ENCODE peak calls at places on chromosomes 5 and 9, in six cellular contexts. A is right atrium auricular region; U is stimulated activated CD4-positive, alpha-beta T cell treated with anti-CD3 and anti-CD28 coated beads, TNF-alpha, amount 100 ng/mL, for 4 hours; I is PC-9; E is activated T-cell treated with anti-CD3 and anti-CD28 coated beads for 1 hour; V is HFF-Myc. S is an unnamed sample.

GRCh38 chr5:140327589-140327988 is 18.8 kb downstream of the HBEGF start:
- DNase-seq in U (no peak), V (no peak), E (no peak), A (no peak), I (no peak), S (no peak)

GRCh38 chr9:4573176-4573575 is 82.9 kb downstream of the SLC1A1 start:
- DNase-seq in E (no peak), I (no peak), V (no peak), U (no peak), A (no peak), S (no peak)

GRCh38 chr5:39716532-39716971 is 291.8 kb upstream of the DAB2 start:
- DNase-seq in A (no peak), I (peak), E (peak), U (no peak), V (no peak), S (no peak)

GRCh38 chr5:111494350-111494999 is 17.9 kb downstream of the STARD4 start:
- DNase-seq in V (peak), E (no peak), I (no peak), U (no peak), A (no peak), S (no peak)

GRCh38 chr5:124663101-124663506 is 83.3 kb downstream of the ZNF608 start:
- DNase-seq in U (no peak), I (peak), V (no peak), E (no peak), A (no peak), S (no peak)

GRCh38 chr5:122259995-122260394 is 52.0 kb upstream of the SNCAIP start:
- DNase-seq in V (peak), E (no peak), U (no peak), A (no peak), I (no peak), S (peak)

GRCh38 chr9:14238518-14238917 is 75.4 kb downstream of the NFIB start:
- DNase-seq in E (no peak), U (no peak), V (no peak), I (peak), A (no peak), S (no peak)

GRCh38 chr9:130692365-130692764 is 1.2 kb upstream of the EXOSC2 start:
- DNase-seq in V (no peak), E (no peak), I (no peak), A (no peak), U (no peak), S (no peak)

GRCh38 chr5:56012281-56012963 is 17.7 kb upstream of the IL6ST start:
- DNase-seq in E (no peak), V (peak), A (no peak), U (no peak), I (no peak), S (no peak)

GRCh38 chr5:9582406-9582805 is 36.5 kb upstream of the SEMA5A start:
- DNase-seq in V (no peak), U (no peak), E (no peak), A (no peak), I (no peak), S (no peak)

GRCh38 chr9:33404782-33405362 is 2.5 kb upstream of the AQP7 start:
- DNase-seq in E (no peak), I (no peak), U (no peak), V (no peak), A (no peak), S (no peak)

GRCh38 chr5:58184910-58185309 is 275.0 kb downstream of the PLK2 start:
- DNase-seq in V (no peak), I (no peak), A (no peak), U (no peak), E (no peak), S (no peak)

GRCh38 chr9:134299068-134299467 is 27.2 kb upstream of the RXRA start:
- DNase-seq in I (no peak), U (no peak), E (no peak), A (no peak), V (no peak), S (no peak)

GRCh38 chr9:135555203-135555602 is 6.4 kb upstream of the PAEP start:
- DNase-seq in U (no peak), V (no peak), A (no peak), I (no peak), E (no peak), S (no peak)

GRCh38 chr5:168874713-168875380 is 295.7 kb upstream of the PANK3 start:
- DNase-seq in A (no peak), I (no peak), V (no peak), U (no peak), E (no peak), S (no peak)

GRCh38 chr5:77995793-77996409 is 219.8 kb upstream of the TBCA start:
- DNase-seq in E (no peak), A (no peak), U (no peak), V (no peak), I (no peak), S (no peak)

GRCh38 chr9:133135193-133135745 is 14.2 kb upstream of the RALGDS start:
- DNase-seq in E (no peak), I (peak), U (no peak), V (peak), A (peak), S (peak)

GRCh38 chr9:4137234-4137633 is 162.6 kb downstream of the GLIS3 start:
- DNase-seq in V (peak), E (no peak), A (no peak), I (peak), U (no peak), S (peak)

GRCh38 chr5:378301-378891 is 56.9 kb downstream of the AHRR start:
- DNase-seq in I (peak), V (no peak), U (no peak), E (no peak), A (peak), S (no peak)

GRCh38 chr5:2761921-2762488 is 10.5 kb upstream of the IRX2 start:
- DNase-seq in E (no peak), V (no peak), I (no peak), A (no peak), U (no peak), S (no peak)

GRCh38 chr5:30960041-30960440 is 233.4 kb upstream of the CDH6 start:
- DNase-seq in V (no peak), E (no peak), U (no peak), A (no peak), I (no peak), S (no peak)

GRCh38 chr9:130265431-130266235 is at the start of gene HMCN2:
- DNase-seq in V (no peak), U (no peak), I (no peak), A (no peak), E (no peak), S (no peak)

GRCh38 chr5:154673506-154673905 is 81.7 kb upstream of the LARP1 start:
- DNase-seq in E (no peak), A (no peak), V (no peak), U (no peak), I (no peak), S (no peak)

GRCh38 chr5:90889325-90889600 is 330.7 kb downstream of the ADGRV1 start:
- DNase-seq in V (no peak), E (no peak), I (no peak), A (no peak), U (no peak), S (no peak)

GRCh38 chr9:122195875-122196274 is 32.9 kb downstream of the LHX6 start:
- DNase-seq in V (no peak), E (no peak), I (no peak), A (no peak), U (no peak), S (no peak)

GRCh38 chr9:5195450-5195849 is 10.0 kb upstream of the INSL6 start:
- DNase-seq in I (no peak), E (no peak), V (no peak), U (no peak), A (no peak), S (no peak)

GRCh38 chr5:35461530-35461929 is 156.1 kb upstream of the SPEF2 start:
- DNase-seq in E (no peak), I (no peak), V (no peak), A (no peak), U (no peak), S (no peak)

GRCh38 chr9:33880562-33881089 is 63.7 kb downstream of the UBE2R2 start:
- DNase-seq in I (no peak), V (no peak), U (no peak), A (no peak), E (no peak), S (no peak)

GRCh38 chr9:22413884-22414283 is 32.7 kb upstream of the DMRTA1 start:
- DNase-seq in I (no peak), V (no peak), A (no peak), E (no peak), U (no peak), S (no peak)

GRCh38 chr9:18393340-18394130 is 80.4 kb upstream of the ADAMTSL1 start:
- DNase-seq in A (no peak), U (no peak), E (no peak), V (peak), I (peak), S (peak)

GRCh38 chr9:87827341-87827740 is 55.3 kb upstream of the SPATA31E1 start:
- DNase-seq in I (no peak), E (no peak), A (no peak), U (no peak), V (no peak), S (no peak)

GRCh38 chr5:1757511-1757910 is 42.1 kb downstream of the MRPL36 start:
- DNase-seq in U (no peak), I (no peak), V (no peak), A (no peak), E (no peak), S (no peak)

GRCh38 chr5:169753795-169754194 is 116.7 kb downstream of the DOCK2 start:
- DNase-seq in E (no peak), V (no peak), A (no peak), U (no peak), I (no peak), S (peak)

GRCh38 chr9:95018099-95018927 is 291.8 kb downstream of the AOPEP start:
- DNase-seq in E (no peak), I (peak), U (no peak), V (peak), A (no peak), S (peak)

GRCh38 chr5:72015103-72015548 is 92.1 kb upstream of the MAP1B start:
- DNase-seq in U (no peak), A (peak), E (no peak), I (peak), V (peak), S (no peak)

S was measured in GM04504.